ENCODE peak calls at places on chromosomes 5 and 9, in nine cellular contexts. L is cardiac muscle cell; E is sigmoid colon; T is lung; Z is IMR-90; R is breast epithelium; H is esophagus squamous epithelium; Q is ovary; G is CD8-positive, alpha-beta T cell. K is an unnamed sample. For H3K4me1, the result is how much of the 10 kb centered on the place peaks cover.

GRCh38 chr5:132253452-132254320 is 3.8 kb upstream of the PDLIM4 start:
- DNase-seq in H (no peak), Q (no peak), L (no peak), T (no peak), Z (no peak), G (no peak), E (peak), R (peak), K (no peak)

GRCh38 chr5:78638423-78638822 is 10.1 kb downstream of the LHFPL2 start:
- DNase-seq in E (peak), Z (peak), H (peak), L (peak), G (no peak), R (peak), Q (peak), T (peak), K (no peak)

GRCh38 chr5:168408561-168409321 is 77.5 kb upstream of the RARS1 start:
- DNase-seq in H (no peak), Z (peak), T (no peak), E (no peak), R (no peak), Q (no peak), L (no peak), G (no peak), K (no peak)

GRCh38 chr5:106121972-106122605 is 1548.6 kb downstream of the EFNA5 start:
- DNase-seq in H (no peak), Z (peak), T (no peak), E (no peak), Q (no peak), R (no peak), L (peak), G (no peak), K (no peak)

GRCh38 chr5:77358566-77359205 is 133.4 kb downstream of the WDR41 start:
- DNase-seq in R (no peak), Z (peak), Q (no peak), T (no peak), G (no peak), L (no peak), E (no peak), H (no peak), K (no peak)

GRCh38 chr9:20518735-20519134 is 103.6 kb downstream of the MLLT3 start:
- DNase-seq in Q (no peak), Z (no peak), T (no peak), H (no peak), L (no peak), E (no peak), R (no peak), G (no peak), K (no peak)

GRCh38 chr5:134547999-134548626 is 22.6 kb downstream of the JADE2 start:
- DNase-seq in L (no peak), T (no peak), Z (no peak), H (no peak), E (no peak), R (no peak), G (no peak), Q (no peak), K (no peak)

GRCh38 chr9:35481347-35481975 is 8.4 kb upstream of the RUSC2 start:
- DNase-seq in L (peak), Z (peak), H (no peak), R (peak), E (peak), Q (no peak), T (peak), G (no peak), K (no peak)

GRCh38 chr5:115545065-115545882 is 699 bp upstream of the FEM1C start:
- DNase-seq in L (no peak), E (no peak), G (no peak), T (no peak), R (no peak), Q (no peak), Z (peak), H (no peak), K (no peak)

GRCh38 chr5:107455111-107455544 is 215.6 kb downstream of the EFNA5 start:
- DNase-seq in H (no peak), R (no peak), G (no peak), T (no peak), Z (peak), E (no peak), Q (no peak), L (peak), K (no peak)

GRCh38 chr9:126301985-126302603 is 24.5 kb upstream of the MVB12B start:
- DNase-seq in Q (no peak), G (peak), Z (peak), T (peak), R (peak), L (peak), H (no peak), E (no peak), K (peak)

GRCh38 chr5:155082401-155082800 is 68.8 kb downstream of the KIF4B start:
- DNase-seq in G (no peak), E (no peak), Q (no peak), T (no peak), Z (peak), H (no peak), L (no peak), R (no peak), K (no peak)

DNA sequence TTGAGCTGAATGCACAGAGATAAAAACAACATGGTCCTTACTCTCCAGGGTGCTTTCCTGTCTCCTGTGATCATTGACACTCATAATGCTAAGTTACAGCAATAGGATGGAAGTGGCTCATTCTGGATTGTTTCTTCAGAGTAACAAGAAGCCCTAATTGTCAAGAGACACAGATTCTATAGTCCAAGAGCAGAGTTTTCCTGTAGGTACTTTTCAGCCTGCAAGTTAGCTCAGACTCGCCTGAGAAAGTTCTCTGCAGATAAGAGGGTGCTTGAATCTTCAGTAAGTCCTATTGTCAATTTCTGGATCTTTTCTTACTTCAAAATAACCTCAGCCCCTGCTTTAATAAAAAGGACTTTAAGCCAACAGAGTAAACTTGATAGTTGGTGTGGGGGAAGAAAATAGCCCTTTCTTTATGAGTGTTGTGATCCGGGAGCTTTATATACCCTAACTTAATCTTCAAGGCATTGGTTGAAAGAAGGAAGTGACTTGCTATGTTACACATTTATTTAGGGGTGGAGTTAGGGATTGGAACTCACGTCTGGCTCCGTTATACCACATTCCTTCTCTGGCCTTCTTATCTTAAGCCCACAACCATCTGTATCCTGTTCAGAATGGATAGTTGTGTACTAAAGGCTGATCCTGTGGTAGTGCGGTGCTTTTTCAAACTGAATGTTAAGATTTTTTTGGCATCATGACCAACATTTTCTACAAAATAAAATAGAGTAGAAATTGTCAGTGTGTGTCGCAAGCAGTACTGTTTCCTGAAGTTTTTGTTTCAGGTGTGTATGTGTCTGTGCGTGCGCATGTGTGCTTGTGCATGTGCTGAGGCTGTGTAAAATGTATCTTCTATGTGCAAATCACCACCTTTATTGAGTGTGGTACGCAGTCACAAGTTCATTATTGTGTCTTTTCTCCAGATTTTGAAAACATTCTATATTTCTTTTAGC is 173.9 kb downstream of the WDR70 start:
- DNase-seq in Z (peak), T (no peak), L (peak), G (no peak), E (no peak), R (no peak), Q (no peak), H (no peak), K (no peak)
- H3K4me3 ChIP-seq in Z (no peak), T (no peak), L (no peak), G (no peak), E (no peak), R (no peak), Q (no peak), H (no peak), K (no peak)

GRCh38 chr9:18495065-18495464 is 21.1 kb downstream of the ADAMTSL1 start:
- DNase-seq in T (no peak), G (no peak), Q (no peak), E (no peak), R (no peak), L (no peak), H (no peak), Z (no peak), K (no peak)
- H3K4me1 ChIP-seq in T (under half), G (under half), Q (under half), E (under half), R (under half), L (half or more), H (under half), Z (under half), K (under half)

DNA sequence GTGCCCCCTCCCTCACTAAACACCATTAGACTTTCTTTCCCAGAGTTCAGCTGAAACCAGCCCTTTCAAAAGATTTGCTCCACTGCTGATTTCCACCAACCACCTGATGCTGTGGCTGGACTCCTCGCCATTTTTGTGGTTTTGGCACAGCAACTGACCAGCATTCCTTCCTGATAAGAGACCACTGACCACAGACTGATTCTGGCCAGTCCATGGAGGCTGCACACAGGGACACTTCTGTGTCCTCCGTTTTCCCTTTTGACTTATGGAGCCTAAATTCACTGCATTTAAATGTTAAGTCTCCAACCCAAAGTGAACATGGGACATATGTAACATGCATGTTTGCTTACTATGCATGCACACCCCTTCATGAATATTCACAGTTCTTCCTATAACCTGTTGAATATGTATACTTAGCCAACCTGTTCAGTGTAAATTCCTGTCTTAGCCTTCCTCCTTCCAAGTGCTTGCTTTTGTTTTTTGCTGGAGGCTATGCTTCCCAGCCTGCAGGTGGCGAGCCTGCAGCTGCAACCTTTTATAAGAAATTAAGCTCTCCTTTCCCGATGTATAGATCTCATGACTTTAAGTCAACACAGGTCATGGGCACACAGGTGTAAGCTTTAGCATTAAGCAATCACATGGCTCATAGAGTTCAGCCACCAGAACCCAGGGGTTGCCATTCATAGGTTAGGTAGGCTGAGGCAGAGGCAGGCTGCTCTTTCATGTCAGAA is 78.7 kb downstream of the ACTL7B start:
- DNase-seq in L (no peak), Q (no peak), R (no peak), Z (peak), G (no peak), E (no peak), H (no peak), T (no peak), K (no peak)
- TF ChIP-seq CTCF in L (peak), Q (no peak), R (no peak), Z (no peak), G (no peak), E (no peak), H (peak), T (no peak), K (no peak)

GRCh38 chr9:108347463-108348153 is 508.2 kb downstream of the ACTL7B start:
- DNase-seq in Q (no peak), R (no peak), H (no peak), L (no peak), T (no peak), E (no peak), Z (no peak), G (no peak), K (no peak)
- H3K4me3 ChIP-seq in Q (no peak), R (no peak), H (no peak), L (no peak), T (no peak), E (no peak), Z (no peak), G (no peak), K (no peak)

DNA sequence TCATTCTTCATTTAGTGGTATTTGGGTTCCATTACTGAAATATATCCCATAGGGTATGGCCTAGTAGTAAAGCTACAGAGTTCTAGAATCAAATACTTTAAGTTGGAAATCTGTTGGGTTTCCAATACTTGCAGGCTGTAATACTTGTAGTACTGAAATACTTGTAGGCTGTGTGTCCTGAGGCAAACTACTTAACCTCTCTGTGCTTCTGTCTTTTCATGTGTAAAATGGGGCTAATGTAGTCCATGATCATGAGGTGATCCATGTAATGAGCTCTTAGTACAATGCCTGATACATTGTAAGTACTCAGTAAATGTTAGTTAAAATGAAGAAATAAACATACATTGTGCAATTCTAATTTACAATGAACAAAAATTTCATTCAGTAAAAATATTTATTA is 368.9 kb downstream of the CSNK1G3 start:
- DNase-seq in Q (no peak), E (no peak), L (no peak), Z (no peak), H (no peak), R (no peak), G (no peak), T (no peak), K (no peak)
- H3K4me1 ChIP-seq in Q (under half), E (under half), L (under half), Z (under half), H (under half), R (under half), G (under half), T (under half), K (under half)

GRCh38 chr9:71986860-71987259 is 73.6 kb downstream of the C9orf57 start:
- DNase-seq in Q (no peak), H (no peak), R (no peak), G (no peak), E (no peak), L (peak), Z (no peak), T (no peak), K (no peak)

GRCh38 chr9:71981944-71982343 is 70.5 kb downstream of the C9orf85 start:
- DNase-seq in R (no peak), Q (no peak), T (no peak), L (no peak), G (no peak), H (no peak), E (no peak), Z (no peak), K (no peak)

GRCh38 chr9:71984388-71985069 is 73.1 kb downstream of the C9orf85 start:
- DNase-seq in E (no peak), R (no peak), L (peak), H (no peak), T (peak), Q (no peak), G (no peak), Z (peak), K (no peak)

GRCh38 chr9:71987471-71988371 is 72.7 kb downstream of the C9orf57 start:
- DNase-seq in E (no peak), Z (no peak), R (no peak), T (no peak), L (no peak), Q (no peak), H (no peak), G (no peak), K (no peak)

DNA sequence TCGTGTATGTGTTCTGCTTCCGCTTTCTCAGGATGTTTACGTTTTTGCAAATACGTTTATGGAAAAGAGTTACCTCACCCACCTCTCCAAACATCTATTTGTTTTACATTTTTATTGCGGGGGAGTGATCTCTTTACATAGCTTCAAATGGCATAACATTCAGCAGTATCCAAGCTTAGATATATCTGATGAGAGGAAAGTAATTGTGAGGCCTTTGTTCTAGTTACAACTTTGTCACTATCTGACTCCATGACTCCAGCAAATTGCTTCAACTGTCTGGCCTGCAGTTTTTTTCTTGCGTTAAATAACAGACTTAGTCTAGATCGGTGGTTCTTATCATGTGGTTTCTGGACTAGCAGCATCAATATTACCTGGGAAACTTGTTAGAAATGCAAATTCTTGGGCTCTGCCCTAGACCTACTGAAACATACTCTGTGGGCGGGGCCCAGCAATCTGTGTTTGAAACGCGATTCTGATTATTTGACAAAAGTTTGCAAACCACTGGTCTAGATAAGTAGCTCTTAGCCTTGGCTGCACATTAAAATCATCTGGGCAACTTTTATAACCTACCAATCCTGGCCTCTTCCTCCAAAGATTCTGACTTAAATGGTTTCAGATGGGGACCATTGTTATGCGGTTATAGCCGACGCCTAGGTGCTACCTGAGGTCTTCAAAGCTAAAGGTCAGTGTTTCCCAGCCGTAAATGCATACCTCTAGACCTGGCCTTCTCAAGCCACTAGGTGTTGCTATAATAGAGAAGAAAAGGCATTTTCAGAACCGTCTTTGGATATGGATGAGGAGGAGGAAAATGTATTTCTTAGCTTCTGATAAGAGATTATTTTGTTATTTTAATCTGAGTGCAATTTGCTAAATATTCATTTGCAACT is 73.9 kb downstream of the C9orf85 start:
- DNase-seq in E (no peak), R (no peak), L (peak), H (no peak), G (no peak), Q (no peak), Z (peak), T (no peak), K (no peak)
- TF ChIP-seq CTCF in E (no peak), R (no peak), L (no peak), H (no peak), G (no peak), Q (no peak), Z (no peak), T (no peak), K (no peak)

DNA sequence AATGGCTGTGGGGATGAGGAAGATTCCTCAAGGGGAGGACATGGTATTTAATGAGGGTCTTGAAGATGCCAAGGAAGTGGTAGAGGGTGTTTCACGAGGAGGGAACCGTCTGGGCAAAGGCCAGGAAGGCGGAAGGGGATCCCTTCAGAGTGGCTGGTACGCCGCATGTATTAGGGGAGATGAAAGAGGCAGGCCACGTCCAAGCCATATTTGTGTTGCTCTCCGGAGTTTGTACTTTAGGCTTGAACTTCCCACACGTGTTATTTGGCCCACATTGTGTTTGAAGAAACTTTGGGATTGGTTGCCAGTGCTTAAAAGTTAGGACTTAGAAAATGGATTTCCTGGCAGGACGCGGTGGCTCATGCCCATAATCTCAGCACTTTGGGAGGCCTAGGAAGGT is 1.2 kb downstream of the FXN start:
- DNase-seq in R (no peak), H (no peak), Q (no peak), G (no peak), Z (no peak), E (no peak), L (no peak), T (no peak), K (no peak)
- H3K4me3 ChIP-seq in R (peak), H (peak), Q (no peak), G (peak), Z (peak), E (no peak), L (peak), T (no peak), K (peak)

K was measured in tibial nerve.